ENCODE peak calls at places on chromosomes 4 and X, in ten cellular contexts. V is activated T-cell treated with anti-CD3 and anti-CD28 coated beads, Interleukin-2, amount 50 U/mL, for 72 hours; D is activated CD4-positive, alpha-beta T cell treated with anti-CD3 and anti-CD28 coated beads for 48 hours; I is activated T-helper 9 cell treated with anti-CD3 and anti-CD28 coated beads, Interleukin-2, amount 50 U/mL, for 16 hours; Y is activated naive CD4-positive, alpha-beta T cell treated with Interleukin-2 at 50 U/mL for 16 hours; E is T-helper 2 cell; U is heart right ventricle; X is T follicular helper cell; A is activated CD8-positive, alpha-beta memory T cell treated with anti-CD3 and anti-CD28 coated beads, Interleukin-2, amount 50 U/mL, for 4 hours; J is choroid plexus epithelial cell. G is an unnamed sample.

GRCh38 chr4:8504279-8505007 is 63.9 kb downstream of the TRMT44 start:
- DNase-seq in Y (no peak), A (no peak), J (no peak), E (no peak), D (no peak), X (no peak), U (no peak), I (no peak), V (no peak), G (no peak)

GRCh38 chr4:44446801-44447562 is 1.6 kb downstream of the KCTD8 start:
- DNase-seq in A (no peak), X (no peak), U (no peak), I (no peak), D (no peak), Y (no peak), J (no peak), E (no peak), V (no peak), G (no peak)

GRCh38 chrX:23883737-23884354 is 23.9 kb downstream of the APOO start:
- DNase-seq in Y (no peak), I (no peak), V (no peak), A (no peak), U (no peak), X (no peak), D (peak; percentile 25), E (no peak), J (peak; percentile 80), G (peak; percentile 78)

GRCh38 chrX:150984164-150984824 is 1.2 kb downstream of the HMGB3 start:
- DNase-seq in V (peak; percentile 14), X (no peak), I (no peak), Y (peak; percentile 7), A (no peak), J (no peak), U (no peak), D (peak; percentile 10), E (no peak), G (no peak)

GRCh38 chr4:69759189-69759604 is 1.2 kb downstream of the SULT1B1 start:
- DNase-seq in I (no peak), E (no peak), U (no peak), Y (no peak), X (no peak), V (no peak), J (peak; percentile 32), D (no peak), A (no peak), G (no peak)

GRCh38 chrX:116975517-116975916 is 512.7 kb upstream of the CT83 start:
- DNase-seq in U (no peak), Y (no peak), E (no peak), J (no peak), V (no peak), X (no peak), I (no peak), D (no peak), A (no peak), G (no peak)

GRCh38 chr4:70994387-70995099 is 1.1 kb downstream of the DCK start:
- DNase-seq in J (no peak), I (no peak), X (no peak), E (no peak), D (no peak), Y (no peak), A (no peak), V (no peak), U (no peak), G (no peak)

GRCh38 chr4:109803924-109804571 is 2.2 kb upstream of the CFI start:
- DNase-seq in U (no peak), V (peak; percentile 4), X (peak; percentile 3), J (peak; percentile 79), Y (no peak), E (no peak), A (no peak), D (peak; percentile 17), I (no peak), G (peak; percentile 46)

GRCh38 chr4:174563399-174563798 is 41.1 kb upstream of the HPGD start:
- DNase-seq in V (no peak), E (no peak), J (no peak), A (no peak), Y (no peak), I (no peak), U (no peak), X (no peak), D (no peak), G (no peak)

GRCh38 chr4:8555716-8556115 is 24.5 kb upstream of the GPR78 start:
- DNase-seq in U (no peak), Y (no peak), A (no peak), D (no peak), V (no peak), E (no peak), J (no peak), X (no peak), I (no peak), G (no peak)

GRCh38 chr4:72136429-72136828 is 104.6 kb downstream of the NPFFR2 start:
- DNase-seq in J (no peak), A (no peak), V (no peak), E (no peak), U (no peak), D (no peak), I (no peak), Y (no peak), X (no peak), G (no peak)

GRCh38 chr4:126106658-126107057 is 791.9 kb downstream of the FAT4 start:
- DNase-seq in D (no peak), I (no peak), E (no peak), V (no peak), J (peak; percentile 18), X (no peak), Y (no peak), U (no peak), A (no peak), G (no peak)

GRCh38 chr4:186669159-186669720 is 54.4 kb downstream of the FAT1 start:
- DNase-seq in U (no peak), Y (no peak), D (no peak), I (no peak), A (no peak), V (no peak), X (no peak), J (peak; percentile 86), E (no peak), G (peak; percentile 65)

GRCh38 chrX:53263597-53264094 is 17.7 kb downstream of the IQSEC2 start:
- DNase-seq in U (no peak), V (peak; percentile 48), J (no peak), D (peak; percentile 72), E (no peak), X (no peak), I (peak; percentile 38), Y (peak; percentile 42), A (peak; percentile 57), G (peak; percentile 81)

G was measured in HFFc6.